ENCODE peak calls at places on chromosomes 1 and 21, in nine cellular contexts. O, G, V, H, X, Y, S, Z and K are unnamed samples.

GRCh38 chr21:38326429-38326828 is 69.6 kb downstream of the KCNJ15 start:
- DNase-seq in O (no peak), G (no peak), V (no peak), H (no peak), X (no peak), Y (no peak), S (no peak), Z (no peak), K (no peak)

GRCh38 chr1:163085904-163086268 is 16.7 kb downstream of the RGS4 start:
- DNase-seq in O (no peak), G (no peak), V (no peak), H (no peak), X (no peak), Y (no peak), S (no peak), Z (peak; percentile 62), K (no peak)

GRCh38 chr1:160629286-160630210 is 17.3 kb downstream of the SLAMF1 start:
- DNase-seq in O (no peak), G (peak; percentile 59), V (no peak), H (peak; percentile 36), X (no peak), Y (no peak), S (no peak), Z (no peak), K (no peak)

GRCh38 chr1:55536466-55536865 is 321.3 kb upstream of the USP24 start:
- DNase-seq in O (no peak), G (no peak), V (no peak), H (no peak), X (no peak), Y (no peak), S (no peak), Z (no peak), K (no peak)

GRCh38 chr1:2314803-2315710 is 76.3 kb downstream of the MORN1 start:
- DNase-seq in O (no peak), G (peak; percentile 73), V (peak; percentile 90), H (no peak), X (peak; percentile 28), Y (no peak), S (peak; percentile 67), Z (no peak), K (no peak)

GRCh38 chr1:159835862-159836518 is 9.3 kb downstream of the SLAMF8 start:
- DNase-seq in O (no peak), G (no peak), V (no peak), H (no peak), X (peak; percentile 2), Y (no peak), S (no peak), Z (no peak), K (no peak)

GRCh38 chr1:36486436-36487335 is 4.0 kb upstream of the CSF3R start:
- DNase-seq in O (peak; percentile 99), G (peak; percentile 61), V (peak; percentile 91), H (no peak), X (peak; percentile 62), Y (no peak), S (no peak), Z (no peak), K (no peak)

GRCh38 chr1:176717052-176717754 is 254.2 kb downstream of the PAPPA2 start:
- DNase-seq in O (no peak), G (no peak), V (no peak), H (no peak), X (no peak), Y (no peak), S (peak; percentile 35), Z (no peak), K (no peak)

GRCh38 chr1:230861489-230861888 is 6.8 kb downstream of the C1orf198 start:
- DNase-seq in O (no peak), G (no peak), V (no peak), H (no peak), X (no peak), Y (no peak), S (no peak), Z (no peak), K (no peak)

GRCh38 chr1:230865062-230865817 is 3.1 kb downstream of the C1orf198 start:
- DNase-seq in O (no peak), G (no peak), V (no peak), H (no peak), X (no peak), Y (no peak), S (no peak), Z (no peak), K (no peak)

GRCh38 chr1:230864441-230864840 is 3.9 kb downstream of the C1orf198 start:
- DNase-seq in O (no peak), G (no peak), V (no peak), H (peak; percentile 68), X (no peak), Y (no peak), S (no peak), Z (no peak), K (no peak)

GRCh38 chr1:230861970-230862595 is 6.2 kb downstream of the C1orf198 start:
- DNase-seq in O (no peak), G (peak; percentile 81), V (no peak), H (no peak), X (no peak), Y (no peak), S (no peak), Z (peak; percentile 44), K (no peak)

DNA sequence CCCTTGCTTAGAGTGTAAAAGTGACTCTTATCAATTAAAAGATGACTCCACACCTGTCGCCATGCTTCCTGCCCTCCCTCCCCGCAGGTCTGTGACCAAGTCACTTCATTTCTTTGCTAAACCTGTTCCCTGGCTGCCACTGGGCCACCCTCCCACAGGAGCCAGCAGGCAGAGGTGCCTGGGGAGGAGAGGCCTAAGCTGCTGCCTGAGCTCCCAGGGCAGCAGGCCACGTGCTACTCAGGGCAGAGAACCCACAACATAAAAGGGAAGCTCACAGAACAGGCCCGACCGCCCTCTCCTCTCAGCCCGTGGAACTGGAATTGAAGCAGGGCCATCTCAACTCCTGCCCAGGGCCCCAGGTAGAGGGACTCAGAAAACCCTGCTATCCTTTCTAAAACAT is 4.9 kb downstream of the C1orf198 start:
- DNase-seq in O (peak; percentile 16), G (no peak), V (peak; percentile 77), H (no peak), X (peak; percentile 32), Y (no peak), S (no peak), Z (no peak), K (no peak)
- H3K4me3 ChIP-seq in O (no peak overlapping the region), G (no peak overlapping the region), V (no peak overlapping the region), H (no peak overlapping the region), X (no peak overlapping the region), Y (no peak overlapping the region), S (no peak overlapping the region), Z (no peak overlapping the region), K (no peak overlapping the region)

GRCh38 chr1:156492591-156493080 is 7.9 kb downstream of the MEF2D start:
- DNase-seq in O (peak; percentile 88), G (peak; percentile 32), V (peak; percentile 76), H (no peak), X (peak; percentile 97), Y (no peak), S (no peak), Z (no peak), K (no peak)

GRCh38 chr1:156494309-156494895 is 6.2 kb downstream of the MEF2D start:
- DNase-seq in O (peak; percentile 49), G (no peak), V (peak; percentile 48), H (no peak), X (peak; percentile 10), Y (no peak), S (no peak), Z (no peak), K (no peak)

GRCh38 chr1:156492013-156492590 is 8.5 kb downstream of the MEF2D start:
- DNase-seq in O (no peak), G (no peak), V (peak; percentile 35), H (no peak), X (peak; percentile 89), Y (no peak), S (no peak), Z (no peak), K (no peak)

GRCh38 chr1:156493154-156493631 is 7.4 kb downstream of the MEF2D start:
- DNase-seq in O (peak; percentile 29), G (peak; percentile 69), V (peak; percentile 65), H (peak; percentile 69), X (peak; percentile 64), Y (no peak), S (peak; percentile 99), Z (no peak), K (no peak)

DNA sequence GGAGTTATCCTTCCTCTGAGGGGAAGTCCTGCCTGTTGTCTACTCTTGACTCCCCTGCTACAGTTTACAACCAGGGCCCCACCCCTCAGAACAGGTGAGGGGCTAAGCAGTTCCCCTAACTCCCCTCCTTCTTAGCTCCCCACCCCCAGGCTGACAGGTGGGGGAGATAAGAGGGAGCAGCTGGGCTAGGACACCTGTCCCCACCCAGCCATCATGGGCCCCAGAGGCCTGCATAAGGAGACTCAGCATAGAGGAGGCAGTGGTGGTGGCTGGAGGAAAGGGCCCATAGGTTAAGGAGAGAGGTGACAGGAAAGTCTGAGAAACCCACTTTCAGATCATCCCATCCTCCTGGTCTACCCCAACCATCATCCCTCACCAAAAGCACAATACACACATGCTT is 6.8 kb downstream of the MEF2D start:
- DNase-seq in O (peak; percentile 47), G (no peak), V (no peak), H (no peak), X (peak; percentile 80), Y (no peak), S (peak; percentile 70), Z (no peak), K (no peak)
- H3K4me3 ChIP-seq in O (peak overlapping the region; percentile 27), G (no peak overlapping the region), V (peak overlapping the region; percentile 22), H (peak overlapping the region; percentile 44), X (peak overlapping the region; percentile 98), Y (no peak overlapping the region), S (peak overlapping the region; percentile 14), Z (no peak overlapping the region), K (peak overlapping the region; percentile 32)

DNA sequence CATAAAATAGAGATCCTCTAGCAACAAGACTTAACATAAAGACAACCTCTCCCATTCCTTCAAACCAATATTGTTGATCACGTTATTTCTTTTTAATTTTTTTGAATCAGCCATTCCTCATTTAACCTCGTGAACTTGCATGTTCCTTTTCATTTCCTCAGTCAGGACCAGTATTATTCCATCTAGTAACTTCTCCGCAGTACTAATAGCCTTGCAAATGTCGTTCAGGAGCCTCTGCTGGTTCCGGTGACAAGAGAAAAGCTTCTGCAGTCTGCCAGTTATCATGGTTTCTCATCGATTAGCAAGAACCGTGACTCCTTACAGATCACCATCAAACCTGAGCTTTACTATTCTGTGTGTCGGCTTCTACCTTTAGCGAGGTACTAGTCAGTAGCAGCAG is 3.0 kb downstream of the APP start:
- DNase-seq in O (no peak), G (no peak), V (no peak), H (no peak), X (no peak), Y (no peak), S (no peak), Z (no peak), K (no peak)
- H3K4me3 ChIP-seq in O (peak overlapping the region; percentile 90), G (peak overlapping the region; percentile 97), V (peak overlapping the region; percentile 54), H (peak overlapping the region; percentile 95), X (no peak overlapping the region), Y (no peak overlapping the region), S (peak overlapping the region; percentile 82), Z (no peak overlapping the region), K (no peak overlapping the region)

DNA sequence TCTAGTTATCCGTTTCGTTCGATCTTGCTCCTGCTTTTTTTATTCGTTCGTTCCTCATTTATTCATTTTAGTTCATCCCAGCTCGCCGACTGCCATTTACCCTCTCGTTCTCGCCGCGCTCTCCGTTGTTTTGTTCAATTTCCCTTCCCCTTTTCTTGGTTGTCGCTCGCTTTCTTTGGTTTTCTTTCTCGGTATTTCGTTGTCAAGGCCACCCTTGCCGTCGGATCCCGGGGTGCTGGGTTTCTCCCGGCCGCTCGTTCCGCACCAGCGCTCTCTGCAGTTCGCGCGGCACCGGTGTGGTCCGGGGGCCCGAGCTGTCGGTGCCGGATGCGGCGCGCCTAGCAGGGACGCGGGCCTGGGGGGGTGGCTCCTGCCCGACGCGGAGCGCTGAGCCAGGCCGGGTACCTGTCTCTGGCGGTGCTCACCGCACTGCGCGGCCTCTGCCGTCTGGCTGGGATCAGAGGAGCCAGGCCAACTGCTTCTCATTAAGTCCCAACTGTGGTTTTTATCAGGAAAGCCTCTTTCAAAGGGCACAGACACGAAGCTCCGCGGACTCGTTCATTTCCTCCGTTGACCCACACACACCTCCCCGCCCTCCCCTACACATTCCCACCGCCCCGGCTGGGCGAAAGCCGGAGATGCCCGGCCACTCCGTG is 1.7 kb downstream of the ALX3 start:
- DNase-seq in O (no peak), G (no peak), V (no peak), H (no peak), X (no peak), Y (no peak), S (no peak), Z (no peak), K (no peak)
- H3K4me3 ChIP-seq in O (no peak overlapping the region), G (no peak overlapping the region), V (no peak overlapping the region), H (peak overlapping the region; percentile 32), X (no peak overlapping the region), Y (peak overlapping the region; percentile 25), S (no peak overlapping the region), Z (no peak overlapping the region), K (no peak overlapping the region)